ENCODE peak calls at places on chromosomes 16 and 17, in five cellular contexts. H, C, I, X and R are unnamed samples.

GRCh38 chr17:2053380-2054261 is 1.3 kb upstream of the HIC1 start:
- DNase-seq in H (peak; percentile 87), C (no peak), I (no peak), X (peak; percentile 86), R (peak; percentile 67)

GRCh38 chr16:72947379-72948237 is 100.3 kb downstream of the ZFHX3 start:
- DNase-seq in H (no peak), C (peak; percentile 61), I (no peak), X (no peak), R (no peak)

GRCh38 chr17:39150104-39150634 is 1.3 kb downstream of the PLXDC1 start:
- DNase-seq in H (no peak), C (no peak), I (no peak), X (no peak), R (no peak)

GRCh38 chr16:30875881-30876791 is 17.7 kb downstream of the BCL7C start:
- DNase-seq in H (no peak), C (no peak), I (no peak), X (peak; percentile 1), R (peak; percentile 26)

GRCh38 chr16:86061318-86061695 is 162.3 kb downstream of the IRF8 start:
- DNase-seq in H (no peak), C (no peak), I (no peak), X (no peak), R (no peak)

GRCh38 chr17:4365628-4366311 is 705 bp downstream of the UBE2G1 start:
- DNase-seq in H (peak; percentile 63), C (peak; percentile 58), I (no peak), X (peak; percentile 36), R (no peak)

GRCh38 chr16:85615014-85615851 is 2.1 kb downstream of the GSE1 start:
- DNase-seq in H (peak; percentile 70), C (peak; percentile 69), I (no peak), X (peak; percentile 60), R (no peak)

GRCh38 chr17:75504347-75505151 is 10.8 kb downstream of the CASKIN2 start:
- DNase-seq in H (peak; percentile 84), C (no peak), I (no peak), X (peak; percentile 11), R (no peak)

GRCh38 chr16:67773099-67773498 is 33.3 kb downstream of the RANBP10 start:
- DNase-seq in H (no peak), C (no peak), I (no peak), X (peak; percentile 18), R (no peak)

GRCh38 chr16:57341062-57341440 is 17.5 kb upstream of the CCL22 start:
- DNase-seq in H (no peak), C (no peak), I (no peak), X (no peak), R (no peak)

GRCh38 chr16:31138621-31139578 is 3.4 kb upstream of the PRSS8 start:
- DNase-seq in H (peak; percentile 80), C (no peak), I (no peak), X (peak; percentile 18), R (peak; percentile 70)

GRCh38 chr17:64778367-64779290 is 116.5 kb upstream of the SMURF2 start:
- DNase-seq in H (peak; percentile 76), C (no peak), I (no peak), X (no peak), R (no peak)

GRCh38 chr17:41967141-41967920 is 736 bp downstream of the CNP start:
- DNase-seq in H (no peak), C (no peak), I (no peak), X (no peak), R (no peak)

GRCh38 chr17:41689497-41690299 is 1.0 kb downstream of the EIF1 start:
- DNase-seq in H (no peak), C (peak; percentile 68), I (no peak), X (peak; percentile 77), R (peak; percentile 69)

GRCh38 chr17:77281904-77282367 is 141.2 kb downstream of the SEC14L1 start:
- DNase-seq in H (no peak), C (no peak), I (no peak), X (peak; percentile 21), R (no peak)

GRCh38 chr16:30155188-30155587 is 28.2 kb upstream of the CORO1A start:
- DNase-seq in H (no peak), C (no peak), I (no peak), X (no peak), R (no peak)

GRCh38 chr16:10678655-10679054 is 16.1 kb downstream of the TEKT5 start:
- DNase-seq in H (no peak), C (peak; percentile 11), I (no peak), X (no peak), R (no peak)

GRCh38 chr16:57145046-57145963 is 40.5 kb downstream of the PSME3IP1 start:
- DNase-seq in H (peak; percentile 27), C (no peak), I (no peak), X (no peak), R (no peak)

GRCh38 chr17:30520436-30520835 is 43.2 kb downstream of the GOSR1 start:
- DNase-seq in H (no peak), C (no peak), I (no peak), X (peak; percentile 43), R (peak; percentile 63)

GRCh38 chr17:44308320-44308818 is at the start of gene RUNDC3A:
- DNase-seq in H (peak; percentile 98), C (peak; percentile 96), I (no peak), X (peak; percentile 86), R (peak; percentile 69)
- H2AFZ ChIP-seq in H (no peak within 1 kb of the TSS), C (peak within 1 kb of the TSS; percentile 88), I (no peak within 1 kb of the TSS), X (peak within 1 kb of the TSS; percentile 32), R (peak within 1 kb of the TSS; percentile 86)

GRCh38 chr17:36933174-36934143 is 3.8 kb upstream of the LHX1 start:
- DNase-seq in H (peak; percentile 41), C (no peak), I (no peak), X (no peak), R (no peak)
- H3K23ac ChIP-seq in H (no peak overlapping the region), C (no peak overlapping the region), I (no peak overlapping the region), X (no peak overlapping the region), R (no peak overlapping the region)

DNA sequence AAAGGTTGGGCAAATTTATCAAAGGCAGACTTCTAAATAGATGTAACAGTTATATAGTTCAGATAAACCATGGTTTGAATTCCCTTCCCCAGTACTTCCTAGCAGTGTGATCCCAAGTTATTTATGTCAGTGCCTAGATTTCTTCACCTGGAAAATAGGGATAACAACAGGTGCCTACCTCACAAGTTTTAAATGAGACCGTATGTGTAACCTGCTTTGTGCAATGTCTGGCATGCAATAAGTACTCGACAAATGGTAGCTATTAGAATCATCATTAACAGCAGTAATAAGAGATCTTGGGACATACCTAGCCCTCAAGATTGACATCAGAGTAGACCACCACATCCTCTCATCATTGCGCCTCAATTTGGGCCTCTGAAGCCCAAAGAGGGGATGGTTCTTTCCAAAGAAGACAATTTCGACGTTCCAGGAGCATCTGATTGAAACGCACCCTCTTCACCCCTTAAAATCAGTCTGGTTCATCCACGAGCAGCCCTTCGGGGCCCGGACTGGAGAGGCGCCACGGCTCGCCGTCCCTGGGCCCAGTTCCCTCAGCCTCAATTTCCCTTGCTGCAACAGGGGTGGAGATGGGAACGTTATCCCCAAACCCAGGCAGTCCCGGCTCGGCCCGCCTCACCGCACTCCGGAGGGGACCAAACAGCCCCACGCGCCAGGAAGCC is 541 bp downstream of the ACACA start:
- DNase-seq in H (no peak), C (no peak), I (no peak), X (no peak), R (no peak)
- H2AFZ ChIP-seq in H (no peak overlapping the region), C (peak overlapping the region; percentile 93), I (peak overlapping the region; percentile 53), X (peak overlapping the region; percentile 85), R (peak overlapping the region; percentile 93)

GRCh38 chr16:3691778-3692177 is 25.5 kb downstream of the TRAP1 start:
- DNase-seq in H (no peak), C (no peak), I (no peak), X (no peak), R (no peak)
- H3K23ac ChIP-seq in H (no peak overlapping the region), C (no peak overlapping the region), I (no peak overlapping the region), X (no peak overlapping the region), R (no peak overlapping the region)